ENCODE peak calls at places on chromosomes 6 and 20, in six cellular contexts. D is choroid plexus epithelial cell, A is cardiac fibroblast, L is transverse colon, W is neural progenitor cell, F is left ventricle myocardium inferior. E is an unnamed sample.

GRCh38 chr6:119128252-119128912 is 49.9 kb upstream of the FAM184A start:
- DNase-seq in F (no peak), D (no peak), A (no peak), L (no peak), W (no peak), E (no peak)

GRCh38 chr6:41505084-41506049 is 40.8 kb upstream of the FOXP4 start:
- DNase-seq in L (peak), W (peak), A (peak), D (peak), F (peak), E (peak)

GRCh38 chr6:30163090-30163917 is at the start of gene TRIM15:
- DNase-seq in F (no peak), D (no peak), W (peak), L (peak), A (no peak), E (no peak)

GRCh38 chr20:38127011-38127621 is 38.0 kb downstream of the TGM2 start:
- DNase-seq in D (peak), L (no peak), W (no peak), A (peak), F (no peak), E (peak)

GRCh38 chr6:52566853-52567279 is 10.0 kb downstream of the TRAM2 start:
- DNase-seq in A (peak), F (no peak), W (no peak), D (peak), L (no peak), E (no peak)

GRCh38 chr6:167450631-167451030 is 125.7 kb downstream of the TTLL2 start:
- DNase-seq in F (no peak), L (peak), A (no peak), W (no peak), D (no peak), E (no peak)

GRCh38 chr6:12423852-12424251 is 133.7 kb downstream of the EDN1 start:
- DNase-seq in W (no peak), F (no peak), A (no peak), D (peak), L (no peak), E (no peak)

GRCh38 chr20:478010-478948 is 15.9 kb upstream of the TBC1D20 start:
- DNase-seq in L (no peak), A (peak), F (no peak), D (peak), W (no peak), E (no peak)

GRCh38 chr6:28167068-28167467 is 25.4 kb downstream of the ZKSCAN8 start:
- DNase-seq in A (peak), F (no peak), W (no peak), D (peak), L (no peak), E (no peak)

GRCh38 chr6:169341706-169342105 is 88.1 kb upstream of the THBS2 start:
- DNase-seq in L (no peak), A (no peak), D (no peak), W (no peak), F (no peak), E (no peak)

GRCh38 chr20:6836821-6837374 is 69.4 kb downstream of the BMP2 start:
- DNase-seq in D (no peak), W (no peak), F (no peak), L (no peak), A (no peak), E (no peak)

GRCh38 chr6:54254886-54255285 is 53.4 kb upstream of the TINAG start:
- DNase-seq in F (no peak), L (no peak), D (no peak), W (no peak), A (no peak), E (no peak)

GRCh38 chr6:169824021-169824420 is 72.6 kb downstream of the ERMARD start:
- DNase-seq in D (no peak), F (no peak), A (no peak), L (no peak), W (no peak), E (no peak)

GRCh38 chr20:1894951-1895673 is at the start of gene SIRPA:
- DNase-seq in A (peak), L (peak), W (peak), F (peak), D (peak), E (peak)

GRCh38 chr6:166562726-166563125 is 23.8 kb downstream of the RAMACL start:
- DNase-seq in L (no peak), A (no peak), F (no peak), D (no peak), W (no peak), E (no peak)

GRCh38 chr6:8065519-8065911 is 1.3 kb upstream of the BLOC1S5 start:
- DNase-seq in L (no peak), W (no peak), F (no peak), D (no peak), A (no peak), E (no peak)

GRCh38 chr20:20410678-20411077 is 42.8 kb downstream of the INSM1 start:
- DNase-seq in D (peak), L (peak), A (no peak), W (peak), F (peak), E (peak)

GRCh38 chr20:20405619-20406018 is 37.7 kb downstream of the INSM1 start:
- DNase-seq in D (no peak), W (no peak), F (no peak), L (no peak), A (no peak), E (no peak)

GRCh38 chr20:20406306-20406705 is 38.4 kb downstream of the INSM1 start:
- DNase-seq in L (no peak), F (no peak), A (no peak), D (no peak), W (no peak), E (no peak)

GRCh38 chr20:20409326-20409725 is 41.4 kb downstream of the INSM1 start:
- DNase-seq in L (no peak), F (no peak), W (no peak), A (no peak), D (no peak), E (no peak)

DNA sequence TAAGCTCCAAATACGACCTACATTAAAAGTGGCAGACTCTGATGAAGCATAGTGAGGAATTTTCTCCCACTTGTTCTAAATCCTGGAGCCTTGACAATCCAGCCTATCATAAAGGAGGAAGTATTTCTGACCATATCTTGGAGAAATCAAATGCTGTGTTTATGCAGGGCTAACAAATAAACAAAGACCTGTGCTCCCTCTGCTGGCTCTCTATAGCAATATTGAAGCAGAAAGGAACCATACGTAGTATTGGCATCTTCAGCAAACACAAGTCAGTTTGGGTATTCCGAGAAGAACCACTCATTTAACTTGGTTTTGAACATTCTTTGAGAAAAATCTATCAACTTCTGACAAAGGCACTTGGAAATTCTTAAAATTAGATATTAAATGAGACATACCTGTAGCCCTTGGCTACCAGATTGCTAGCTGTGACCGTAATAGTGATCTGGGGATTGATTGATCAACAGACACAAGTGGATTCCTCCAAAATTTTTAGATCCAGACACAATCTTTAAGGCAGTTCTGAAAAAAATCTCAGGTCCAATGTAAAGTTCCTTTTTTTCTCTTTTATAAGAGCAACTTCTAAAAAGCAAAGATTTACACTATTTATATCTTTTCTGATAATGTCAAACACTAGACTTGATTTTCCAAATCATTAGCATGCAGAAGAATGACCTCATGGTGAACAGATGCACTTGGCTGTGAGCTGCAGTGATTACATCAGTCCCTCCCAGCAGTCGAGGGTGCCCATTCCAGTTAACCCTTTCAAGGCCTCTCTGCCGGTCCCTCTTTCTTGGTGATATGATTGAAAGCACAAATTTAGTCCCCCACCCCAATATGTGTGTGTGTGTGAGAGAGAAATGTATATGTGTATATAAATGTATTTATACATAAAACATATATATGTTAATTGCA is 40.2 kb downstream of the INSM1 start:
- DNase-seq in A (peak), D (peak), W (peak), L (no peak), F (no peak), E (peak)
- TF ChIP-seq CTCF in A (peak), D (peak), W (peak), L (no peak), F (no peak), E (no peak)

GRCh38 chr6:135145509-135145865 is 35.6 kb upstream of the MYB start:
- DNase-seq in D (peak), W (no peak), F (no peak), L (no peak), A (peak), E (no peak)

GRCh38 chr6:135147637-135148592 is 33.2 kb upstream of the MYB start:
- DNase-seq in L (no peak), W (no peak), F (no peak), A (no peak), D (peak), E (no peak)

GRCh38 chr6:135146160-135146920 is 34.8 kb upstream of the MYB start:
- DNase-seq in D (peak), F (no peak), W (peak), A (peak), L (no peak), E (no peak)

GRCh38 chr6:135141728-135142127 is 39.4 kb upstream of the MYB start:
- DNase-seq in A (no peak), W (no peak), D (no peak), F (no peak), L (no peak), E (no peak)

GRCh38 chr6:135144678-135145508 is 36.2 kb upstream of the MYB start:
- DNase-seq in W (peak), F (no peak), L (no peak), D (peak), A (peak), E (no peak)
- TF ChIP-seq CTCF in W (peak), F (peak), L (peak), D (peak), A (peak), E (peak)

DNA sequence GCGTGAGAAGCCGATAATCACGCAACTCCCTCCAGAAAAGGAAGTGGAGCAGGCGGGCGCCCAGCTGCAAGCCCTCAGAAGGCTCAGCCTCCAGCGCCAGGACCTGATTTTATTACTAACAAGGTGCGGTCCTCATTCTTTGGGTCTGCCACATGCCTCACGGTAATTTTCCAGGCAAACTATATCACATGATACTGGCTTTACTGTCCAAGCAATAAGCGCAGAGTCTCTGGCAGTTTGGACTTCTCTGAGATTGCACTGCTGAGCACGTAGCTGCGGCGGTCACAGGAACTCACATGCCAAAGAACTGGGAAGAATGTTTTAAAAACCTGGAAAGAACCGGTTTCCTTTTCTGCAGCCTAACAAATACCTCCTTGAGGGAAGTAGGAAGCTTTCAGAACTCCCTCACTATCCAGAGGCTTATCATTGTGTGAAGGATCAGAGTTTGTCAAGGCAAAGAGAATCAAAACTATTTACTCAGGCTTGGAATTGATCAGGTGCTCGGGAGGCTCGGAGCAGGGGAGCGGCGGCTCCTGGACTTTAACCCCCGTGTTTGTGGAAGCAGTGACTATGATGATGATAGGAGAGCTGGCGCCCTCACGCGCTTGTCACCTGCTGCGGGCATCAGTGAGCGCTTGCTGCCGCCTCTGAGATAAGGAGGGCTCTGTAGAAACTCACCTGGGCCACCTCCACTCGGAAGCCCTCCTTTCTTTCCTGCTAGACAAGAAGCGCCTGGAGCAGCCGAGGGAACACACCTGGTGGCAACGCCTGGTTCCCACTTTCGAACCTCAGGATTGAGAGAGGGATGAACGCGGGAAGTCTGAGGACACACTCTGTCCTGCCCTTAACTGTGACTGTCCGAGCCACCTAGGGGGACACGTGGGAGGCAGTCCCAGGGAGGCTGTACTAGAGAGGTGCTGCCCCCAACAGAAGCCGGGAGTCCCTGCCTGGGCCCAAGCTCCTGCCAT is 27.2 kb upstream of the SYNJ2 start:
- DNase-seq in A (peak), F (no peak), L (peak), D (peak), W (peak), E (peak)
- TF ChIP-seq CTCF in A (no peak), F (no peak), L (peak), D (no peak), W (no peak), E (peak)

GRCh38 chr20:53194891-53195290 is 222.7 kb downstream of the TSHZ2 start:
- DNase-seq in A (no peak), W (no peak), F (no peak), L (no peak), D (no peak), E (no peak)
- TF ChIP-seq CTCF in A (no peak), W (no peak), F (no peak), L (no peak), D (no peak), E (no peak)

DNA sequence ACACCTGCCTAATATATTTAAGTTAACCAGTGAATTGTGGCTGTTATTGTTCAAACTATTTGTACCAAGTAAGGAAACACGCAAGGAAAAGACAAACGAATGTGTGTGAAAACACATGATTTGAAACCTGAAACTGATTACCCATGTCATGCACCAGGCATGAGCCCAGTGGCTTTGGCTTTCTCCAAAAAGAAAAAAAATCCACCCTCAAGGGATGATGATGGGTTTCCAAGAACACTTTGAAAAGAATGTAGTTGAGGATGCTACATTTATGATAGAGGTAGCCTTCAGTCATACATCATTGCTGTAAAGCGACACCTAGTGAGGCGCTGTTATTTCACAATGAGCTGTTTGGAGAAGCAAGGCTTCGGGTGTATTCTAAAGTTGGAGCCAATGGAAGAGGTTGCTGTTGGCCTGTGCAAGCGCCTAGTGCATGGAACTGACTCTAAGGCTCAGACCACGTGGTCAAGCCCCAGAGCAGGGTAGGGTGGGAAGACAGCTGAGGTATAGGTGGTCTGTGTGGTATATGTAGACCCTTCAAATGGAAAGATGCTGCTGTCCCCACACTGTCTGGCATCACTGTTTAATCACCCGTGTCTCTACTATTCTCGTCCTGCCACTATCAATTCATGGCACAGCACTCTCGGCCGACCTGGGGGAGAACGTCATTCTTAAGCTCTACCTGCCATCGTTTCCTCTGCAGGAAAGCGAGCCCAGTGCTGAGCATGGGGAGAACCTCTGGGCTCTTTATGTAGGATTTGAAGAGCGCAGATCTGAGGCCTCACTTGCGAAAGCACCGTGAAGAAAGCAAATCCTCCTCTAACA is 124.7 kb downstream of the SCML4 start:
- DNase-seq in F (no peak), D (no peak), W (no peak), L (no peak), A (no peak), E (no peak)
- TF ChIP-seq CTCF in F (no peak), D (no peak), W (no peak), L (no peak), A (no peak), E (no peak)

GRCh38 chr6:16494781-16495180 is 256.4 kb downstream of the GMPR start:
- DNase-seq in D (peak), F (no peak), L (peak), W (no peak), A (no peak), E (no peak)
- TF ChIP-seq CTCF in D (no peak), F (no peak), L (no peak), W (no peak), A (no peak), E (no peak)

E was measured in body of pancreas.